ENCODE peak calls at places on chromosomes 4 and X, in ten cellular contexts. J is sigmoid colon, M is ovary, O is upper lobe of left lung, N is K562, P is A549, D is transverse colon, R is suprapubic skin, L is HepG2, T is stomach. K is an unnamed sample.

GRCh38 chrX:13398073-13398823 is 78.4 kb upstream of the ATXN3L start:
- DNase-seq in T (peak), J (peak), O (peak), L (peak), N (peak), D (peak), P (peak), M (no peak), R (peak), K (no peak)

GRCh38 chrX:13110427-13111324 is 66.3 kb upstream of the FAM9C start:
- DNase-seq in N (no peak), O (peak), D (peak), J (peak), L (no peak), P (peak), R (peak), T (no peak), M (peak), K (peak)

GRCh38 chr4:16897351-16897750 is 1.1 kb downstream of the LDB2 start:
- DNase-seq in D (no peak), R (no peak), N (no peak), L (no peak), P (no peak), M (no peak), T (no peak), J (no peak), O (no peak), K (no peak)

GRCh38 chr4:95637047-95637600 is 88.4 kb upstream of the UNC5C start:
- DNase-seq in N (no peak), O (no peak), T (no peak), D (no peak), L (no peak), R (no peak), P (peak), M (no peak), J (no peak), K (no peak)

GRCh38 chrX:43618376-43619205 is 37.5 kb upstream of the MAOA start:
- DNase-seq in P (no peak), J (no peak), N (no peak), R (no peak), L (peak), T (no peak), D (peak), M (no peak), O (no peak), K (no peak)

GRCh38 chr4:155047755-155048154 is 160.7 kb upstream of the NPY2R start:
- DNase-seq in J (no peak), N (no peak), T (no peak), D (no peak), M (no peak), O (no peak), P (no peak), L (no peak), R (no peak), K (no peak)

GRCh38 chrX:137424679-137425078 is 141.2 kb upstream of the ZIC3 start:
- DNase-seq in L (no peak), J (no peak), R (no peak), N (no peak), O (no peak), D (no peak), T (no peak), P (no peak), M (no peak), K (no peak)

GRCh38 chr4:71604785-71605184 is 179.1 kb downstream of the GC start:
- DNase-seq in L (no peak), D (no peak), T (no peak), R (no peak), J (no peak), O (no peak), M (no peak), P (no peak), N (no peak), K (no peak)

GRCh38 chrX:47564438-47565085 is 3.6 kb downstream of the ARAF start:
- DNase-seq in R (no peak), M (no peak), L (no peak), J (no peak), P (no peak), D (no peak), N (no peak), T (no peak), O (no peak), K (no peak)

GRCh38 chr4:69775488-69775887 is 15.1 kb upstream of the SULT1B1 start:
- DNase-seq in N (no peak), J (no peak), D (no peak), O (no peak), R (no peak), P (no peak), T (no peak), M (no peak), L (no peak), K (no peak)

GRCh38 chrX:3712870-3713224 is 602 bp downstream of the PRKX start:
- DNase-seq in L (no peak), J (peak), M (no peak), D (peak), N (peak), T (no peak), R (peak), P (no peak), O (no peak), K (no peak)

GRCh38 chrX:13128104-13128503 is 83.7 kb upstream of the FAM9C start:
- DNase-seq in O (no peak), D (no peak), M (no peak), N (no peak), R (no peak), L (no peak), P (no peak), T (no peak), J (no peak), K (no peak)

GRCh38 chrX:32582729-32583128 is 628.6 kb downstream of the DMD start:
- DNase-seq in J (no peak), P (no peak), M (no peak), N (no peak), O (no peak), D (no peak), T (no peak), L (no peak), R (no peak), K (no peak)

GRCh38 chr4:73734405-73735070 is 5.8 kb upstream of the CXCL8 start:
- DNase-seq in T (no peak), R (no peak), L (no peak), J (no peak), D (no peak), P (no peak), M (no peak), O (no peak), N (no peak), K (no peak)

GRCh38 chrX:73930300-73930699 is 367.3 kb downstream of the CHIC1 start:
- DNase-seq in D (no peak), J (no peak), L (no peak), O (no peak), T (no peak), M (no peak), P (peak), N (no peak), R (no peak), K (no peak)

GRCh38 chrX:154655786-154656185 is 2.4 kb upstream of the CTAG2 start:
- DNase-seq in O (no peak), L (no peak), J (no peak), M (no peak), P (no peak), N (no peak), D (no peak), R (no peak), T (no peak), K (no peak)

GRCh38 chrX:123481908-123482873 is 250.7 kb downstream of the THOC2 start:
- DNase-seq in O (no peak), N (no peak), P (no peak), D (no peak), L (no peak), J (no peak), R (no peak), M (no peak), T (no peak), K (no peak)

GRCh38 chr4:3436048-3436797 is 5.5 kb upstream of the HGFAC start:
- DNase-seq in R (no peak), P (no peak), O (no peak), J (no peak), T (no peak), N (no peak), D (no peak), L (no peak), M (peak), K (no peak)

GRCh38 chr4:37812713-37813112 is 13.8 kb upstream of the PGM2 start:
- DNase-seq in P (peak), R (no peak), D (no peak), M (no peak), L (no peak), J (no peak), O (no peak), T (no peak), N (no peak), K (no peak)

GRCh38 chr4:3402409-3403103 is 39.2 kb upstream of the HGFAC start:
- DNase-seq in D (no peak), N (no peak), T (no peak), P (no peak), L (no peak), M (no peak), R (no peak), J (peak), O (no peak), K (no peak)

GRCh38 chrX:110410598-110410997 is 52.0 kb downstream of the RTL9 start:
- DNase-seq in O (no peak), N (peak), T (no peak), J (no peak), L (no peak), P (no peak), D (no peak), R (no peak), M (no peak), K (no peak)

GRCh38 chrX:53494427-53494826 is 60.3 kb upstream of the HSD17B10 start:
- DNase-seq in R (no peak), M (no peak), J (no peak), T (no peak), D (no peak), P (no peak), O (no peak), N (peak), L (no peak), K (peak)

GRCh38 chrX:133440081-133440796 is 24.9 kb upstream of the GPC4 start:
- DNase-seq in P (no peak), R (no peak), D (no peak), M (no peak), O (no peak), J (no peak), N (no peak), T (no peak), L (no peak), K (no peak)

GRCh38 chrX:17535229-17535628 is 160.2 kb downstream of the NHS start:
- DNase-seq in O (no peak), J (no peak), D (peak), T (peak), P (peak), R (no peak), N (peak), L (peak), M (no peak), K (no peak)

GRCh38 chrX:68432648-68433047 is 647 bp downstream of the OPHN1 start:
- DNase-seq in N (peak), L (no peak), D (no peak), P (peak), M (no peak), T (no peak), J (no peak), R (no peak), O (peak), K (no peak)

GRCh38 chr4:48635310-48635709 is 144.8 kb downstream of the FRYL start:
- DNase-seq in T (no peak), L (peak), O (no peak), R (no peak), P (peak), J (no peak), N (no peak), M (no peak), D (no peak), K (no peak)

GRCh38 chr4:2482693-2483092 is 13.8 kb downstream of the RNF4 start:
- DNase-seq in N (no peak), T (no peak), J (no peak), D (no peak), L (peak), P (no peak), R (no peak), M (peak), O (no peak), K (peak)

GRCh38 chrX:55867254-55867653 is 149.7 kb downstream of the RRAGB start:
- DNase-seq in T (no peak), L (no peak), O (no peak), P (no peak), D (no peak), N (peak), M (no peak), R (no peak), J (no peak), K (no peak)

GRCh38 chrX:20071511-20072079 is 45.1 kb downstream of the MAP7D2 start:
- DNase-seq in D (no peak), R (no peak), P (no peak), N (no peak), J (no peak), M (no peak), O (no peak), T (no peak), L (peak), K (no peak)

GRCh38 chr4:33063238-33063637 is 2343.1 kb downstream of the PCDH7 start:
- DNase-seq in M (no peak), L (no peak), J (no peak), P (no peak), N (no peak), R (no peak), O (no peak), D (no peak), T (no peak), K (no peak)

GRCh38 chrX:123962794-123963373 is 1.4 kb downstream of the STAG2 start:
- DNase-seq in P (peak), N (peak), J (peak), M (peak), L (peak), D (peak), R (peak), T (peak), O (peak), K (peak)

GRCh38 chrX:32618154-32618553 is 593.2 kb downstream of the DMD start:
- DNase-seq in P (no peak), D (no peak), R (no peak), O (no peak), T (no peak), J (no peak), M (no peak), L (no peak), N (no peak), K (no peak)

GRCh38 chrX:118724352-118724751 is 3.1 kb upstream of the IL13RA1 start:
- DNase-seq in M (no peak), L (no peak), O (no peak), P (no peak), R (no peak), N (no peak), T (no peak), J (no peak), D (no peak), K (no peak)

GRCh38 chr4:39821951-39822350 is 124.0 kb downstream of the UBE2K start:
- DNase-seq in T (no peak), N (no peak), O (no peak), J (no peak), P (no peak), M (no peak), D (no peak), L (no peak), R (no peak), K (no peak)

GRCh38 chr4:152780267-152780811 is 585 bp downstream of the ARFIP1 start:
- DNase-seq in L (peak), M (no peak), N (peak), T (no peak), J (no peak), O (no peak), D (no peak), R (no peak), P (no peak), K (no peak)

GRCh38 chr4:51895158-51895557 is 52.2 kb downstream of the DCUN1D4 start:
- DNase-seq in R (no peak), J (no peak), O (no peak), D (no peak), N (no peak), M (no peak), T (no peak), P (no peak), L (no peak), K (no peak)

GRCh38 chr4:119585771-119586170 is 42.8 kb downstream of the PDE5A start:
- DNase-seq in D (no peak), P (no peak), O (no peak), T (no peak), L (no peak), N (no peak), J (no peak), R (no peak), M (no peak), K (no peak)

GRCh38 chrX:153494541-153495361 is at the start of gene BGN:
- DNase-seq in T (no peak), R (no peak), J (no peak), L (peak), O (no peak), D (no peak), P (no peak), N (peak), M (peak), K (no peak)

GRCh38 chrX:153494061-153494460 is 719 bp upstream of the BGN start:
- DNase-seq in J (no peak), N (no peak), M (no peak), P (no peak), T (no peak), D (no peak), O (no peak), L (no peak), R (no peak), K (no peak)

GRCh38 chrX:153498453-153498852 is 3.7 kb downstream of the BGN start:
- DNase-seq in L (no peak), D (no peak), O (no peak), P (no peak), M (no peak), N (no peak), T (no peak), J (no peak), R (no peak), K (no peak)

GRCh38 chrX:153495362-153495751 is 577 bp downstream of the BGN start:
- DNase-seq in N (no peak), T (no peak), P (no peak), R (no peak), L (no peak), J (no peak), M (peak), O (no peak), D (no peak), K (no peak)

DNA sequence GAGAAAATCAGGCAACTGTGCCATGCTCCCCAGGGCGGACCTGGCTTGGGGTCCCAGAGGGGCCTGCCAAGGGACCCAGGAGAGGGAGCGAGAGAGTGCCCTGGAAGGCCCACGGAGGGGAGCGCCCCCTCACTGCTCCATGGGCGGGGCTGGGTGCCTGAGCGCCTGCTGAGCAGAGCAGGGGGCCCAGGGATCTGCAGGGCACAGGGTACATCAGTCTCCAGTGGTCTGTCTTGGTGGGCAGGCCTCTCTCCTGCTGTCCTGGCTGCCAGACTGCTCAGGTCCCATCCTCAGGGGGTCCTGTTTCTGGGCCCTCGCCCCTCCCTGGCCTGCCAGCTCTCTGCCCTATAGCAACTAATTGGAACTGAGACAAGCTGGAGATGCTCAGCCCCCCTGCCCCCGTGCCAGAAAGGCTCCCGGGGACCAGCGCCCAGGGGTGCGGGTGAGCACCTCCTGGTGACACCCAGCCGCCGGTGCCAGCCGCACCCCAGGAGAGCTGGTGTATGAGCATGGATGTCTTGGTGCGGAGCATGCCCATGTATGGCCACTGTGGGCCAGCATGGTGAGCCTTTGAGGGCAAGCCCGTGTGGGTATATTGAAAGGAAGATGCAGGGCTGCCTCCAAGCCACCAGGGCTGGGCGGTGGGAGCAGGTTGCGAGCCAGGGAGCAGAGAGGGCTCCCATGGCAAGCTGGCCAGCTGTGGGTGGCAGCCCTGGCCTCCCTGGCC is 1.3 kb downstream of the BGN start:
- DNase-seq in J (no peak), P (no peak), R (no peak), N (no peak), M (no peak), O (no peak), D (no peak), L (no peak), T (no peak), K (no peak)
- TF ChIP-seq EP300 in J (no peak), P (no peak), R (no peak), N (no peak), M (no peak), O (no peak), D (no peak), L (no peak), T (no peak), K (no peak)

DNA sequence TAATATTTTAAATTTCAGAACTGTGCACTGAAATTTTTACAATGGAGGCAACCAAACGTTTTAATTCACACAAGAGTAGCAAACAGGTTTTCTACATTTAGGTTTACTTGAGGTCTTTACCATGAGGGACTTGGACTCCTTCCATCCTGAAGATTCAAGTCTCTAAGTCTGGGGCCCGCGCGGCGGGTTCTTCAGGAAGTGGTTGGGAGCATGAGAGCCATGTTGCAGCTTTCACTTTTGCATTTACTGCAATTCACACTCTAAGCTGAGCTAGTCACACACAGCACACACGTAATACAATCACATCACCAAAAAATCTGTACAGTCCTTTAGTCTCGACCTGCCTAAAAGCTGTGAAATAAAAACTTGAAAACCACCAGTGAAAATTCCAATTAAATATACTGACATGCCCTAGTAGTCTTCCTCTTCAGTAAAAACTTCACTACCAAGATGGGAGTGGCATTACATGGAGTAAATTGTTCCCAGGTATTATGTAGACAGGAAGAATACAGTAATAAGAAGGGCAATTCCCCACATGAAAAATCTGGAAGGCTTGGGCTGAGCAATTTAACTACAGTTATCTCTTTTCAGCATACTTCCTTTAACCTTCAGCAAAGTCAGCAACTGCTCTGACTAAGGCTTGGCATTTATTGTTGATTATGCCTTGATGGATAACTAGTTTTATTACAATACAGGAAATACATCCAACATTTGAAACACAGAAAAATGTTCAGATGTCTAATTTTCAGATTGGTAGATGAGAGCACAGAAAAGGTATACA is 571.1 kb upstream of the DIPK2B start:
- DNase-seq in O (peak), D (peak), T (peak), R (no peak), L (no peak), M (no peak), N (no peak), P (peak), J (no peak), K (no peak)
- TF ChIP-seq POLR2A in O (no peak), D (no peak), T (no peak), R (no peak), L (no peak), M (no peak), N (no peak), P (no peak), J (no peak), K (no peak)

GRCh38 chrX:129593137-129593536 is 53.1 kb downstream of the OCRL start:
- DNase-seq in P (peak), L (no peak), O (no peak), N (peak), J (no peak), M (no peak), R (no peak), T (no peak), D (no peak), K (no peak)
- H3K27ac ChIP-seq in P (no peak), L (no peak), O (no peak), N (peak), J (no peak), M (peak), R (peak), T (no peak), D (no peak), K (no peak)

GRCh38 chr4:112431158-112431557 is 84.8 kb downstream of the NEUROG2 start:
- DNase-seq in P (no peak), J (no peak), M (no peak), N (no peak), D (no peak), T (no peak), R (no peak), L (no peak), O (no peak), K (no peak)
- TF ChIP-seq EP300 in P (no peak), J (no peak), M (no peak), N (no peak), D (no peak), T (no peak), R (no peak), L (no peak), O (no peak), K (no peak)

K was measured in tibial nerve.